ENCODE peak calls at places on chromosomes 16 and 17, in four cellular contexts. C is fibroblast of mammary gland, W is bronchial epithelial cell, Y is HFF-Myc. P is an unnamed sample.
A peak's percentile ranks its signal among the peaks of the same experiment; 100 is the strongest.

GRCh38 chr16:739560-740458 is 988 bp downstream of the CIAO3 start:
- DNase-seq in W (no peak), Y (no peak), C (no peak), P (no peak)

GRCh38 chr17:28710948-28711722 is 553 bp downstream of the PROCA1 start:
- DNase-seq in W (peak; percentile 59), Y (no peak), C (peak; percentile 82), P (peak; percentile 83)

GRCh38 chr16:48011888-48012658 is 143.7 kb downstream of the ABCC12 start:
- DNase-seq in C (no peak), Y (no peak), W (no peak), P (no peak)

GRCh38 chr16:66705790-66706505 is 9.4 kb upstream of the CMTM4 start:
- DNase-seq in Y (no peak), C (peak; percentile 26), W (no peak), P (no peak)

GRCh38 chr17:66784621-66785364 is 50.1 kb upstream of the CACNG5 start:
- DNase-seq in C (no peak), Y (no peak), W (no peak), P (no peak)

GRCh38 chr16:54118846-54119245 is 167.7 kb downstream of the IRX3 start:
- DNase-seq in Y (no peak), C (peak; percentile 59), W (peak; percentile 44), P (peak; percentile 42)

GRCh38 chr16:71383054-71383773 is 24.7 kb downstream of the CALB2 start:
- DNase-seq in Y (no peak), W (peak; percentile 47), C (peak; percentile 12), P (no peak)

GRCh38 chr17:82108999-82109480 is 11.0 kb upstream of the FASN start:
- DNase-seq in W (no peak), Y (no peak), C (no peak), P (no peak)

GRCh38 chr17:76382305-76382802 is 2.1 kb upstream of the SPHK1 start:
- DNase-seq in Y (no peak), C (no peak), W (peak; percentile 49), P (no peak)

GRCh38 chr16:67430504-67431076 is 331 bp upstream of the HSD11B2 start:
- DNase-seq in C (no peak), W (no peak), Y (no peak), P (peak; percentile 23)

GRCh38 chr17:31586946-31587345 is 195.5 kb downstream of the RAB11FIP4 start:
- DNase-seq in C (peak; percentile 68), W (no peak), Y (no peak), P (no peak)

GRCh38 chr16:80323187-80323807 is 217.5 kb upstream of the DYNLRB2 start:
- DNase-seq in W (no peak), C (no peak), Y (no peak), P (no peak)

GRCh38 chr17:40314557-40314953 is 5.6 kb downstream of the RARA start:
- DNase-seq in Y (peak; percentile 80), W (peak; percentile 95), C (peak; percentile 89), P (peak; percentile 98)

GRCh38 chr17:29613856-29614255 is 8.9 kb downstream of the CORO6 start:
- DNase-seq in W (no peak), C (no peak), Y (no peak), P (no peak)

GRCh38 chr17:81189670-81190530 is 23.9 kb upstream of the AATK start:
- DNase-seq in Y (no peak), C (no peak), W (no peak), P (no peak)

GRCh38 chr17:17954079-17954478 is 18.1 kb downstream of the TOM1L2 start:
- DNase-seq in Y (no peak), C (no peak), W (no peak), P (no peak)

GRCh38 chr17:8986295-8986694 is 20.8 kb upstream of the PIK3R5 start:
- DNase-seq in C (no peak), W (peak; percentile 13), Y (no peak), P (no peak)
- TF ChIP-seq CTCF in C (peak; percentile 1), W (no peak), Y (no peak), P (no peak)

GRCh38 chr17:79024901-79025737 is 1.1 kb downstream of the C1QTNF1 start:
- DNase-seq in W (no peak), Y (no peak), C (peak; percentile 45), P (no peak)

GRCh38 chr17:79026345-79027273 is 2.6 kb downstream of the C1QTNF1 start:
- DNase-seq in W (peak; percentile 46), Y (peak; percentile 72), C (peak; percentile 81), P (peak; percentile 94)

GRCh38 chr17:79022507-79022991 is 1.4 kb upstream of the C1QTNF1 start:
- DNase-seq in W (no peak), Y (no peak), C (no peak), P (no peak)

GRCh38 chr17:79023180-79023705 is 726 bp upstream of the C1QTNF1 start:
- DNase-seq in W (no peak), Y (no peak), C (no peak), P (no peak)

DNA sequence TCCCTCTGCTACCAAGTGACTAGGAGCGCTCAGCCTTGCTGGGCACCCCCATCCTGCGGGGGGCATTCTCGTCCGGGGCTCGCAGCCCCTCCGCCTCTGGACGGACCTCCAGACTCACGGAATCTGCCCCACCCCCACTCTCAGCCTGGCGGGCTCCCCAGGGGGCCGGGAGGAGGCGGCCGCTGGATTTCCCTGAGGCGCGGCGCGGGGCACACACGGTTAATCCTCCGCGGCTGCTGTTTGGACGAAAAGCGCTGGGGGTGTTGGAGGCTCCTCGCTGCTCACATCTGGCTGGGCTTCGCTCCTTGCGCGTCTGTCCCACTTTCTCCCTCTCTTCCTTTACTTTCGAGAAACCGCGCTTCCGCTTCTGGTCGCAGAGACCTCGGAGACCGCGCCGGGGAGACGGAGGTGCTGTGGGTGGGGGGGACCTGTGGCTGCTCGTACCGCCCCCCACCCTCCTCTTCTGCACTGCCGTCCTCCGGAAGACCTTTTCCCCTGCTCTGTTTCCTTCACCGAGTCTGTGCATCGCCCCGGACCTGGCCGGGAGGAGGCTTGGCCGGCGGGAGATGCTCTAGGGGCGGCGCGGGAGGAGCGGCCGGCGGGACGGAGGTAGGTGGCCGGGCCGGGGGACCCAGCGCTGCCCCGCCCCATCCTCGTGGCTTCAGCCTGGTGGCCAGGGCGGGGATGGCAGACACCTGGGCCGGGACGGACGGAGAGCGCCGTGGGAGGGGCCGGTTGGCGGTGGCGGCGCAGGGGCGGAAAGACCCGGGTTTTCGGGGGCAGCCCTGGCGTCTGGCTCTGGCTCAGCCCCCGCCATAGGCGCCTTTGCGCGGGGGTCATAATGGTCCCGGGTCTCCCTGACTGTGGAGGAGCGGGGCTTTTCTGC is at the start of gene C1QTNF1:
- DNase-seq in C (peak; percentile 52), Y (no peak), W (no peak), P (no peak)
- TF ChIP-seq CTCF in C (no peak), Y (peak; percentile 2), W (peak; percentile 40), P (peak; percentile 22)

GRCh38 chr17:44794699-44795413 is 35.2 kb downstream of the GJC1 start:
- DNase-seq in C (peak; percentile 94), W (peak; percentile 89), Y (peak; percentile 78), P (peak; percentile 47)
- TF ChIP-seq CTCF in C (no peak), W (no peak), Y (no peak), P (no peak)

GRCh38 chr17:6274310-6274709 is 160.6 kb downstream of the AIPL1 start:
- DNase-seq in C (no peak), W (no peak), Y (no peak), P (no peak)

GRCh38 chr17:6279659-6280058 is 155.3 kb downstream of the AIPL1 start:
- DNase-seq in W (peak; percentile 80), Y (no peak), C (no peak), P (peak; percentile 79)

GRCh38 chr17:6276711-6277110 is 158.2 kb downstream of the AIPL1 start:
- DNase-seq in W (no peak), C (no peak), Y (no peak), P (no peak)
- TF ChIP-seq CTCF in W (no peak), C (no peak), Y (no peak), P (no peak)

DNA sequence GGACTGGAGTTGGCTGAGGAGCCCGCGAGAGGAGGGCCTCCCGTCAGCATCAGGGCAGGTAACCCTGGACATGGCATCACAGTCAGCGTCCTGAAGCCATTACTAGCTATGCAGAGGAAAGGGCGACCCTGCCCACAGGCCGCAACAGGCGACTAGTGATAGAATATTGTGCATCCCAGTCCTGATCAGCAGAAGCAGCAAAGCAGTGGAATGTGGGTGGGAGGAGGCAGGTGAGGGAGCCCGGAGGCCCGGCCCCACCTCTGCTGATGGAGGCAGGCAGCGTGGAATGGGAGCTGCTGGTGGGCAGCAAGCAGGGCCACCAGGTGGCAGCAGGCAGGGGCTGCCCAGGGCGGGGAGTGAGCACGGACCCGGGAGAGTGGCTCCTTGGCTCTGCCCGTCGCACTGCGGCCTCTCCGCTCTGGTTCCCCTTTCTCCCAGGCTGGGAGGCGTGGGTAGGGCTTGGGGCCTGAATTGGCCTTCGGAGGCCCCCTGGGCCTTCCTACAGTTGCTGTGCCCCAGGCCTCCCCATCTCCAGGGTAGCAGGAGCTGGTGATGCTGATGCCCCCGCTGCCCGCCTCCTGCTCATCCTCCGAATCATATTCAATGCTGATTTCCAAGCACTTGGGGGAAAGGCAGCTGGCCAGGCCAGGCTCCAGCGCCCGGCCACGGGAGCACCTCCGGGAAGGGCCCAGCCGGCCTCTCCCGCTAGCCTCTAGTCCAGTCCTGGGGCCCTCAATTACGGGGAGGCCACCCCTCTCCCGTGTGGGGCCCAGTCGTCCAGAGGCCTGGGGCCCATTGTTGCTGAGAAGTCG is 20.2 kb downstream of the TSPOAP1 start:
- DNase-seq in C (no peak), Y (no peak), W (no peak), P (no peak)
- TF ChIP-seq CTCF in C (no peak), Y (peak; percentile 48), W (peak; percentile 21), P (no peak)

GRCh38 chr16:88690341-88691128 is 4.2 kb upstream of the SNAI3 start:
- DNase-seq in W (no peak), C (no peak), Y (no peak), P (no peak)
- TF ChIP-seq CTCF in W (no peak), C (no peak), Y (no peak), P (no peak)

GRCh38 chr16:82641336-82641984 is 14.7 kb downstream of the CDH13 start:
- DNase-seq in C (peak; percentile 59), Y (no peak), W (peak; percentile 34), P (peak; percentile 51)
- TF ChIP-seq CTCF in C (peak; percentile 58), Y (peak; percentile 22), W (peak; percentile 21), P (peak; percentile 39)

GRCh38 chr16:30397776-30398659 is 2.8 kb downstream of the ZNF48 start:
- DNase-seq in Y (no peak), W (no peak), C (no peak), P (no peak)

GRCh38 chr16:30394603-30395154 is 541 bp upstream of the ZNF48 start:
- DNase-seq in W (no peak), C (no peak), Y (no peak), P (no peak)

GRCh38 chr16:30395992-30396560 is 856 bp downstream of the ZNF48 start:
- DNase-seq in C (no peak), W (no peak), Y (no peak), P (no peak)

GRCh38 chr16:30397056-30397455 is 1.8 kb downstream of the ZNF48 start:
- DNase-seq in W (no peak), C (no peak), Y (no peak), P (no peak)

GRCh38 chr16:30395155-30395991 is at the start of gene ZNF48:
- DNase-seq in W (peak; percentile 22), Y (no peak), C (peak; percentile 73), P (peak; percentile 56)
- TF ChIP-seq CTCF in W (peak; percentile 38), Y (peak; percentile 19), C (no peak), P (peak; percentile 39)

DNA sequence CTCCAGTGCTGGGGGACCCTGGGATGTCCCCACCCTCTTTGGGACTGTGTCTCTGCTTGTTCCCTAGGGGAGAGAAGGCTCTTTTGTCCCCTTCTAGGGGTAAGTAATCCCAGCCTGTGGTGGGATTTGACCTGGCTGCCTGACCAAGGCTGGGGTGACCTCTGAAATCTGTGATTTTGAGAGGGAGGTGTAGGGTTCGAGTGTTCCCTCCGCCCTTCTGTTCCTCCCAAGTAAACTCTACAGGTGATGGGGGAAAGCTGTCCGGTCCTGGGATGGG is 617 bp downstream of the TMEM92 start:
- DNase-seq in W (no peak), Y (no peak), C (no peak), P (no peak)
- TF ChIP-seq CTCF in W (no peak), Y (no peak), C (no peak), P (no peak)

P was measured in MCF 10A.